ENCODE peak calls at places on chromosomes 6 and 20, in seven cellular contexts. One of them, this sample, is unnamed.

GRCh38 chr20:34808583-34808982 is 16.9 kb downstream of the NCOA6 start:
- DNase-seq in colonic mucosa: no peak
- DNase-seq in astrocyte: no peak
- DNase-seq in epithelial cell of esophagus: no peak
- DNase-seq in tibial artery: no peak
- DNase-seq in dorsolateral prefrontal cortex: no peak
- DNase-seq in neural progenitor cell: no peak
- DNase-seq in this sample: no peak

GRCh38 chr6:19035454-19035853 is 648.3 kb downstream of the RNF144B start:
- DNase-seq in colonic mucosa: no peak
- DNase-seq in astrocyte: no peak
- DNase-seq in epithelial cell of esophagus: no peak
- DNase-seq in tibial artery: no peak
- DNase-seq in dorsolateral prefrontal cortex: no peak
- DNase-seq in neural progenitor cell: no peak
- DNase-seq in this sample: no peak

GRCh38 chr6:168250250-168250649 is 69.3 kb downstream of the DACT2 start:
- DNase-seq in colonic mucosa: no peak
- DNase-seq in astrocyte: no peak
- DNase-seq in epithelial cell of esophagus: no peak
- DNase-seq in tibial artery: no peak
- DNase-seq in dorsolateral prefrontal cortex: no peak
- DNase-seq in neural progenitor cell: no peak
- DNase-seq in this sample: no peak

GRCh38 chr6:165660881-165661415 is 2.1 kb downstream of the PDE10A start:
- DNase-seq in colonic mucosa: no peak
- DNase-seq in astrocyte: no peak
- DNase-seq in epithelial cell of esophagus: no peak
- DNase-seq in tibial artery: no peak
- DNase-seq in dorsolateral prefrontal cortex: no peak
- DNase-seq in neural progenitor cell: peak
- DNase-seq in this sample: no peak

GRCh38 chr6:26158581-26159416 is 71.6 kb downstream of the HFE start:
- DNase-seq in colonic mucosa: peak
- DNase-seq in astrocyte: peak
- DNase-seq in epithelial cell of esophagus: peak
- DNase-seq in tibial artery: peak
- DNase-seq in dorsolateral prefrontal cortex: no peak
- DNase-seq in neural progenitor cell: no peak
- DNase-seq in this sample: peak

GRCh38 chr20:25225642-25226432 is 22.0 kb upstream of the PYGB start:
- DNase-seq in colonic mucosa: no peak
- DNase-seq in astrocyte: no peak
- DNase-seq in epithelial cell of esophagus: no peak
- DNase-seq in tibial artery: peak
- DNase-seq in dorsolateral prefrontal cortex: no peak
- DNase-seq in neural progenitor cell: no peak
- DNase-seq in this sample: no peak

GRCh38 chr20:63696311-63696627 is 183 bp upstream of the TNFRSF6B start:
- DNase-seq in colonic mucosa: peak
- DNase-seq in astrocyte: peak
- DNase-seq in epithelial cell of esophagus: peak
- DNase-seq in tibial artery: no peak
- DNase-seq in dorsolateral prefrontal cortex: no peak
- DNase-seq in neural progenitor cell: peak
- DNase-seq in this sample: no peak

GRCh38 chr6:81067057-81067456 is 685.4 kb downstream of the TENT5A start:
- DNase-seq in colonic mucosa: no peak
- DNase-seq in astrocyte: peak
- DNase-seq in epithelial cell of esophagus: no peak
- DNase-seq in tibial artery: no peak
- DNase-seq in dorsolateral prefrontal cortex: no peak
- DNase-seq in neural progenitor cell: no peak
- DNase-seq in this sample: peak

GRCh38 chr6:127516676-127517273 is 2.4 kb downstream of the MTCL3 start:
- DNase-seq in colonic mucosa: peak
- DNase-seq in astrocyte: peak
- DNase-seq in epithelial cell of esophagus: peak
- DNase-seq in tibial artery: no peak
- DNase-seq in dorsolateral prefrontal cortex: peak
- DNase-seq in neural progenitor cell: peak
- DNase-seq in this sample: peak

GRCh38 chr6:25052181-25052580 is 116.4 kb upstream of the RIPOR2 start:
- DNase-seq in colonic mucosa: no peak
- DNase-seq in astrocyte: no peak
- DNase-seq in epithelial cell of esophagus: peak
- DNase-seq in tibial artery: no peak
- DNase-seq in dorsolateral prefrontal cortex: no peak
- DNase-seq in neural progenitor cell: no peak
- DNase-seq in this sample: no peak

GRCh38 chr20:37361336-37361735 is 15.4 kb downstream of the SRC start:
- DNase-seq in colonic mucosa: no peak
- DNase-seq in astrocyte: no peak
- DNase-seq in epithelial cell of esophagus: no peak
- DNase-seq in tibial artery: peak
- DNase-seq in dorsolateral prefrontal cortex: no peak
- DNase-seq in neural progenitor cell: no peak
- DNase-seq in this sample: no peak

GRCh38 chr20:62879275-62880146 is 17.9 kb upstream of the TCFL5 start:
- DNase-seq in colonic mucosa: no peak
- DNase-seq in astrocyte: no peak
- DNase-seq in epithelial cell of esophagus: no peak
- DNase-seq in tibial artery: no peak
- DNase-seq in dorsolateral prefrontal cortex: no peak
- DNase-seq in neural progenitor cell: no peak
- DNase-seq in this sample: no peak

GRCh38 chr6:169804427-169804826 is 53.0 kb downstream of the ERMARD start:
- DNase-seq in colonic mucosa: peak
- DNase-seq in astrocyte: no peak
- DNase-seq in epithelial cell of esophagus: no peak
- DNase-seq in tibial artery: no peak
- DNase-seq in dorsolateral prefrontal cortex: no peak
- DNase-seq in neural progenitor cell: no peak
- DNase-seq in this sample: no peak

GRCh38 chr20:3686867-3687321 is 5.1 kb upstream of the ADAM33 start:
- DNase-seq in colonic mucosa: peak
- DNase-seq in astrocyte: peak
- DNase-seq in epithelial cell of esophagus: peak
- DNase-seq in tibial artery: peak
- DNase-seq in dorsolateral prefrontal cortex: no peak
- DNase-seq in neural progenitor cell: no peak
- DNase-seq in this sample: peak

GRCh38 chr6:163570579-163571231 is 156.2 kb downstream of the QKI start:
- DNase-seq in colonic mucosa: no peak
- DNase-seq in astrocyte: peak
- DNase-seq in epithelial cell of esophagus: no peak
- DNase-seq in tibial artery: no peak
- DNase-seq in dorsolateral prefrontal cortex: no peak
- DNase-seq in neural progenitor cell: no peak
- DNase-seq in this sample: no peak

GRCh38 chr6:52551483-52552277 is 25.2 kb downstream of the TRAM2 start:
- DNase-seq in colonic mucosa: peak
- DNase-seq in astrocyte: peak
- DNase-seq in epithelial cell of esophagus: peak
- DNase-seq in tibial artery: peak
- DNase-seq in dorsolateral prefrontal cortex: no peak
- DNase-seq in neural progenitor cell: peak
- DNase-seq in this sample: peak

GRCh38 chr6:1499798-1500197 is 109.9 kb upstream of the FOXC1 start:
- DNase-seq in colonic mucosa: no peak
- DNase-seq in astrocyte: no peak
- DNase-seq in epithelial cell of esophagus: no peak
- DNase-seq in tibial artery: no peak
- DNase-seq in dorsolateral prefrontal cortex: no peak
- DNase-seq in neural progenitor cell: no peak
- DNase-seq in this sample: no peak

GRCh38 chr6:20757761-20758160 is 223.5 kb downstream of the CDKAL1 start:
- DNase-seq in colonic mucosa: no peak
- DNase-seq in astrocyte: peak
- DNase-seq in epithelial cell of esophagus: peak
- DNase-seq in tibial artery: no peak
- DNase-seq in dorsolateral prefrontal cortex: no peak
- DNase-seq in neural progenitor cell: no peak
- DNase-seq in this sample: peak

GRCh38 chr6:31139599-31139998 is 733 bp upstream of the PSORS1C2 start:
- DNase-seq in colonic mucosa: no peak
- DNase-seq in astrocyte: peak
- DNase-seq in epithelial cell of esophagus: no peak
- DNase-seq in tibial artery: no peak
- DNase-seq in dorsolateral prefrontal cortex: no peak
- DNase-seq in neural progenitor cell: peak
- DNase-seq in this sample: no peak

GRCh38 chr20:46350201-46350985 is 42.1 kb upstream of the CDH22 start:
- DNase-seq in colonic mucosa: no peak
- DNase-seq in astrocyte: peak
- DNase-seq in epithelial cell of esophagus: peak
- DNase-seq in tibial artery: no peak
- DNase-seq in dorsolateral prefrontal cortex: no peak
- DNase-seq in neural progenitor cell: peak
- DNase-seq in this sample: peak

GRCh38 chr6:68634503-68635411 is at the start of gene ADGRB3:
- DNase-seq in colonic mucosa: peak
- DNase-seq in astrocyte: peak
- DNase-seq in epithelial cell of esophagus: peak
- DNase-seq in tibial artery: peak
- DNase-seq in dorsolateral prefrontal cortex: peak
- DNase-seq in neural progenitor cell: peak
- DNase-seq in this sample: no peak
- TF ChIP-seq CTCF in colonic mucosa: no peak
- TF ChIP-seq CTCF in astrocyte: no peak
- TF ChIP-seq CTCF in epithelial cell of esophagus: no peak
- TF ChIP-seq CTCF in tibial artery: peak
- TF ChIP-seq CTCF in dorsolateral prefrontal cortex: peak
- TF ChIP-seq CTCF in neural progenitor cell: no peak
- TF ChIP-seq CTCF in this sample: no peak

GRCh38 chr6:129478379-129478778 is 231.6 kb downstream of the ARHGAP18 start:
- DNase-seq in colonic mucosa: no peak
- DNase-seq in astrocyte: no peak
- DNase-seq in epithelial cell of esophagus: no peak
- DNase-seq in tibial artery: no peak
- DNase-seq in dorsolateral prefrontal cortex: no peak
- DNase-seq in neural progenitor cell: no peak
- DNase-seq in this sample: no peak

GRCh38 chr6:129476248-129476564 is 233.8 kb downstream of the ARHGAP18 start:
- DNase-seq in colonic mucosa: no peak
- DNase-seq in astrocyte: no peak
- DNase-seq in epithelial cell of esophagus: no peak
- DNase-seq in tibial artery: no peak
- DNase-seq in dorsolateral prefrontal cortex: no peak
- DNase-seq in neural progenitor cell: no peak
- DNase-seq in this sample: no peak

GRCh38 chr6:129472239-129472638 is 237.7 kb downstream of the ARHGAP18 start:
- DNase-seq in colonic mucosa: no peak
- DNase-seq in astrocyte: no peak
- DNase-seq in epithelial cell of esophagus: no peak
- DNase-seq in tibial artery: no peak
- DNase-seq in dorsolateral prefrontal cortex: no peak
- DNase-seq in neural progenitor cell: peak
- DNase-seq in this sample: no peak

GRCh38 chr6:129476810-129477209 is 233.2 kb downstream of the ARHGAP18 start:
- DNase-seq in colonic mucosa: no peak
- DNase-seq in astrocyte: no peak
- DNase-seq in epithelial cell of esophagus: no peak
- DNase-seq in tibial artery: no peak
- DNase-seq in dorsolateral prefrontal cortex: no peak
- DNase-seq in neural progenitor cell: no peak
- DNase-seq in this sample: no peak

DNA sequence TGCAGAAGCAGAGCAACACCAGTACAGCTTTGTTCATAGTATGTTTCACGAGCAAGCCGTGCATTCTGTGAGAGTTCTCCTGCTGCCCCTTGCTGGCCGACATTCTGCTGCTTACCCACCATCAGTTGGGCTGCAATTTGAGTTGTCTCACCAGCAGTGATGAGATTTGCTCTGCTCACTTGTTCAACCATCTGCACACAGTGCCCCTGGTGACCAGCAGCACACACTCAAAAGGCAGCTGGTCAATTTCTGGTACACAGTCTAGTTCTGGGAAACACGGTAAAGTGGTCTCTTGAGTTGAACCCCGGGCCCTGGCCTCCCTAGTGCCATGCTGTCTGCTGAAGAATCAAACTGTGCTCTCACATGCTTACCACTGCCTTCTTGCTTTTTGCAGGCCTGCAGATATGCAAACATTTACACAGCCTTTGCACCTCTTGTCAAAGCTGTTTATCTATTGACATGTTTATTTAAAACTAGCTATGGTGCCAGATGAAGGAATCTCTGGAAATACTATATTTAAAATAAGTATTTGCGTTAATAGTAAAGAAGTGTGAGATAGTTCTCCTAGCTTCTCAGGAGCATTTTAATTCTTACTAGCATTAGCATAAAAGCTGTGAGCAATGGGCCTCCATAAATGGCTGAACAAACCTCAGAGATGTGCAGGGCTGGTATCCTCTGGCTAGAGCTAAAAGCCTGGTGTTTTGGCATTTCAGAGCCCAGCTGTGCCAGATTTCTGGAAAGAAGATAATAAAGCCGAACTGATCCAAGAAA is 234.3 kb downstream of the ARHGAP18 start:
- DNase-seq in colonic mucosa: no peak
- DNase-seq in astrocyte: no peak
- DNase-seq in epithelial cell of esophagus: no peak
- DNase-seq in tibial artery: no peak
- DNase-seq in dorsolateral prefrontal cortex: no peak
- DNase-seq in neural progenitor cell: peak
- DNase-seq in this sample: no peak
- TF ChIP-seq CTCF in colonic mucosa: no peak
- TF ChIP-seq CTCF in astrocyte: no peak
- TF ChIP-seq CTCF in epithelial cell of esophagus: no peak
- TF ChIP-seq CTCF in tibial artery: no peak
- TF ChIP-seq CTCF in dorsolateral prefrontal cortex: peak
- TF ChIP-seq CTCF in neural progenitor cell: no peak
- TF ChIP-seq CTCF in this sample: no peak

GRCh38 chr20:44717986-44718385 is 2.8 kb downstream of the CCN5 start:
- DNase-seq in colonic mucosa: no peak
- DNase-seq in astrocyte: no peak
- DNase-seq in epithelial cell of esophagus: no peak
- DNase-seq in tibial artery: no peak
- DNase-seq in dorsolateral prefrontal cortex: no peak
- DNase-seq in neural progenitor cell: peak
- DNase-seq in this sample: no peak
- TF ChIP-seq CTCF in colonic mucosa: no peak
- TF ChIP-seq CTCF in astrocyte: peak
- TF ChIP-seq CTCF in epithelial cell of esophagus: peak
- TF ChIP-seq CTCF in tibial artery: peak
- TF ChIP-seq CTCF in dorsolateral prefrontal cortex: peak
- TF ChIP-seq CTCF in neural progenitor cell: peak
- TF ChIP-seq CTCF in this sample: peak

DNA sequence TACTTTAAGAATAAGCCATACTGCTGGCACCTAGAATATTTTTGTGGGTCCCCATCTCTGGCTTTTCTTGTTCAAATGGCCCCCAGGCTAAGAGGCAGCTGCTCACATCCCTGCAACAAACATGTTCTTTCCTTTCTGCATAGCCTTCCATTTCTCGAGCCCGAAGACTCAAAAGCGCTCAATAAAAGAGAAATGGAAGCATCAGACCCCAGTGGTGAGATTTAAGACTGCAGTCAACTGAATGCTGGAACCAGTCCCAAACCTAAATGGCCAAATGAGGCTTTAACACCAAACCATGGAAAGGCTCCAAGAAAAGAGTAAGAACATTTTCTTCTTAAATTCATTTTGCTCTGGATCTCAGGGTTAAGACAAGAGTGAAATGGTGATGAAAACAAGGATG is 122.1 kb upstream of the TRAF3IP2 start:
- DNase-seq in colonic mucosa: no peak
- DNase-seq in astrocyte: peak
- DNase-seq in epithelial cell of esophagus: no peak
- DNase-seq in tibial artery: no peak
- DNase-seq in dorsolateral prefrontal cortex: no peak
- DNase-seq in neural progenitor cell: no peak
- DNase-seq in this sample: no peak
- TF ChIP-seq CTCF in colonic mucosa: no peak
- TF ChIP-seq CTCF in astrocyte: peak
- TF ChIP-seq CTCF in epithelial cell of esophagus: peak
- TF ChIP-seq CTCF in tibial artery: peak
- TF ChIP-seq CTCF in dorsolateral prefrontal cortex: peak
- TF ChIP-seq CTCF in neural progenitor cell: peak
- TF ChIP-seq CTCF in this sample: peak

This sample was measured in HFFc6.